ENCODE peak calls at places on chromosomes 12 and 14, in six cellular contexts. One of them, this sample, is unnamed.

GRCh38 chr14:34633697-34634096 is 3.7 kb upstream of the SNX6 start:
- DNase-seq in CD8-positive, alpha-beta T cell: no peak
- DNase-seq in stomach: no peak
- DNase-seq in RWPE1: no peak
- DNase-seq in psoas muscle: no peak
- DNase-seq in astrocyte of the cerebellum: no peak
- DNase-seq in this sample: no peak

GRCh38 chr14:104650057-104650980 is 39.1 kb upstream of the INF2 start:
- DNase-seq in CD8-positive, alpha-beta T cell: peak; percentile 84
- DNase-seq in psoas muscle: peak; percentile 79
- DNase-seq in RWPE1: peak; percentile 73
- DNase-seq in astrocyte of the cerebellum: peak; percentile 11
- DNase-seq in stomach: peak; percentile 69
- DNase-seq in this sample: peak; percentile 56

GRCh38 chr14:64329149-64329548 is 35.0 kb upstream of the ESR2 start:
- DNase-seq in RWPE1: no peak
- DNase-seq in stomach: no peak
- DNase-seq in astrocyte of the cerebellum: no peak
- DNase-seq in psoas muscle: no peak
- DNase-seq in CD8-positive, alpha-beta T cell: no peak
- DNase-seq in this sample: no peak

GRCh38 chr12:89977356-89978185 is 268.9 kb upstream of the ATP2B1 start:
- DNase-seq in astrocyte of the cerebellum: no peak
- DNase-seq in RWPE1: no peak
- DNase-seq in psoas muscle: no peak
- DNase-seq in CD8-positive, alpha-beta T cell: no peak
- DNase-seq in stomach: no peak
- DNase-seq in this sample: no peak

GRCh38 chr12:130181211-130181610 is 18.9 kb downstream of the FZD10 start:
- DNase-seq in CD8-positive, alpha-beta T cell: no peak
- DNase-seq in stomach: no peak
- DNase-seq in psoas muscle: no peak
- DNase-seq in RWPE1: no peak
- DNase-seq in astrocyte of the cerebellum: no peak
- DNase-seq in this sample: no peak

GRCh38 chr12:102891756-102892155 is 25.3 kb downstream of the PAH start:
- DNase-seq in RWPE1: no peak
- DNase-seq in astrocyte of the cerebellum: no peak
- DNase-seq in CD8-positive, alpha-beta T cell: no peak
- DNase-seq in psoas muscle: no peak
- DNase-seq in stomach: no peak
- DNase-seq in this sample: no peak

GRCh38 chr14:67413806-67414769 is 2.1 kb upstream of the PLEK2 start:
- DNase-seq in RWPE1: peak; percentile 81
- DNase-seq in CD8-positive, alpha-beta T cell: no peak
- DNase-seq in astrocyte of the cerebellum: peak; percentile 34
- DNase-seq in psoas muscle: no peak
- DNase-seq in stomach: no peak
- DNase-seq in this sample: peak; percentile 85

GRCh38 chr12:117699575-117699974 is 269.2 kb downstream of the KSR2 start:
- DNase-seq in psoas muscle: no peak
- DNase-seq in astrocyte of the cerebellum: no peak
- DNase-seq in RWPE1: no peak
- DNase-seq in CD8-positive, alpha-beta T cell: no peak
- DNase-seq in stomach: no peak
- DNase-seq in this sample: no peak

GRCh38 chr14:55730602-55731001 is 150.6 kb downstream of the KTN1 start:
- DNase-seq in psoas muscle: no peak
- DNase-seq in RWPE1: no peak
- DNase-seq in astrocyte of the cerebellum: no peak
- DNase-seq in stomach: no peak
- DNase-seq in CD8-positive, alpha-beta T cell: no peak
- DNase-seq in this sample: no peak

GRCh38 chr12:52627395-52628110 is 9.2 kb upstream of the KRT73 start:
- DNase-seq in RWPE1: no peak
- DNase-seq in astrocyte of the cerebellum: no peak
- DNase-seq in stomach: no peak
- DNase-seq in psoas muscle: no peak
- DNase-seq in CD8-positive, alpha-beta T cell: peak; percentile 36
- DNase-seq in this sample: no peak

GRCh38 chr12:51540996-51541395 is 50.0 kb upstream of the SCN8A start:
- DNase-seq in astrocyte of the cerebellum: no peak
- DNase-seq in RWPE1: no peak
- DNase-seq in CD8-positive, alpha-beta T cell: no peak
- DNase-seq in psoas muscle: no peak
- DNase-seq in stomach: no peak
- DNase-seq in this sample: no peak

GRCh38 chr14:23252420-23253333 is 14.9 kb downstream of the RNF212B start:
- DNase-seq in stomach: no peak
- DNase-seq in astrocyte of the cerebellum: no peak
- DNase-seq in RWPE1: no peak
- DNase-seq in psoas muscle: no peak
- DNase-seq in CD8-positive, alpha-beta T cell: no peak
- DNase-seq in this sample: no peak

GRCh38 chr12:124732275-124733075 is 131.2 kb downstream of the SCARB1 start:
- DNase-seq in RWPE1: no peak
- DNase-seq in CD8-positive, alpha-beta T cell: no peak
- DNase-seq in stomach: no peak
- DNase-seq in psoas muscle: no peak
- DNase-seq in astrocyte of the cerebellum: no peak
- DNase-seq in this sample: no peak

GRCh38 chr12:91854725-91855124 is 290.9 kb downstream of the BTG1 start:
- DNase-seq in stomach: no peak
- DNase-seq in astrocyte of the cerebellum: no peak
- DNase-seq in CD8-positive, alpha-beta T cell: no peak
- DNase-seq in psoas muscle: no peak
- DNase-seq in RWPE1: no peak
- DNase-seq in this sample: peak; percentile 26

GRCh38 chr14:24372701-24373416 is 4.9 kb downstream of the NFATC4 start:
- DNase-seq in RWPE1: no peak
- DNase-seq in astrocyte of the cerebellum: no peak
- DNase-seq in CD8-positive, alpha-beta T cell: no peak
- DNase-seq in psoas muscle: peak; percentile 63
- DNase-seq in stomach: peak; percentile 7
- DNase-seq in this sample: peak; percentile 57

GRCh38 chr12:106673151-106673550 is 90.3 kb downstream of the RFX4 start:
- DNase-seq in stomach: no peak
- DNase-seq in CD8-positive, alpha-beta T cell: no peak
- DNase-seq in RWPE1: no peak
- DNase-seq in psoas muscle: no peak
- DNase-seq in astrocyte of the cerebellum: no peak
- DNase-seq in this sample: no peak

GRCh38 chr14:104228221-104228620 is 89.8 kb downstream of the KIF26A start:
- DNase-seq in psoas muscle: peak; percentile 15
- DNase-seq in CD8-positive, alpha-beta T cell: no peak
- DNase-seq in RWPE1: no peak
- DNase-seq in stomach: no peak
- DNase-seq in astrocyte of the cerebellum: no peak
- DNase-seq in this sample: no peak

GRCh38 chr12:92393504-92393903 is 247.9 kb upstream of the BTG1 start:
- DNase-seq in psoas muscle: no peak
- DNase-seq in astrocyte of the cerebellum: no peak
- DNase-seq in RWPE1: no peak
- DNase-seq in CD8-positive, alpha-beta T cell: no peak
- DNase-seq in stomach: no peak
- DNase-seq in this sample: peak; percentile 13

GRCh38 chr14:53401646-53402045 is 248.5 kb upstream of the DDHD1 start:
- DNase-seq in CD8-positive, alpha-beta T cell: no peak
- DNase-seq in stomach: no peak
- DNase-seq in psoas muscle: no peak
- DNase-seq in astrocyte of the cerebellum: no peak
- DNase-seq in RWPE1: no peak
- DNase-seq in this sample: no peak

GRCh38 chr14:102774391-102775153 is 2.7 kb upstream of the TRAF3 start:
- DNase-seq in psoas muscle: no peak
- DNase-seq in stomach: peak; percentile 57
- DNase-seq in RWPE1: peak; percentile 61
- DNase-seq in CD8-positive, alpha-beta T cell: peak; percentile 67
- DNase-seq in astrocyte of the cerebellum: peak; percentile 69
- DNase-seq in this sample: peak; percentile 75
- TF ChIP-seq CTCF in psoas muscle: peak; percentile 66
- TF ChIP-seq CTCF in stomach: peak; percentile 54
- TF ChIP-seq CTCF in RWPE1: peak; percentile 68
- TF ChIP-seq CTCF in CD8-positive, alpha-beta T cell: peak; percentile 67
- TF ChIP-seq CTCF in astrocyte of the cerebellum: peak; percentile 93
- TF ChIP-seq CTCF in this sample: peak; percentile 59

DNA sequence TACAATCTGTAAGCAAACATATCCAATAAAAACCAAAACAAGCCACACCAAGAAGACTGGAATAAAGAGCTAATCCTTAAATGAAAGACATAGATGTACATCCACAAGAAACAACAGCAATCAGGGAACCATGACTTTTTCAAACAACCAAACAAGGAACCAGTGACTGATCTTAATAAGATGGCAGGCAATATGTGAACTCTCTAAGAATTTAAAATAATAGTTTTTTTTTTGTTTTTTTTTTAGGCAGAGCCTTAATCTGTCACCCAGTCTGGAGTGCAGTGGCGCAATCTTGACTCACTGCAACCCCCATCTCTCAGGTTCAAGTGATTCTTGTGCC is 52.9 kb upstream of the CAPRIN2 start:
- DNase-seq in RWPE1: no peak
- DNase-seq in stomach: no peak
- DNase-seq in psoas muscle: no peak
- DNase-seq in CD8-positive, alpha-beta T cell: no peak
- DNase-seq in astrocyte of the cerebellum: no peak
- DNase-seq in this sample: no peak
- TF ChIP-seq CTCF in RWPE1: peak; percentile 24
- TF ChIP-seq CTCF in stomach: no peak
- TF ChIP-seq CTCF in psoas muscle: peak; percentile 0
- TF ChIP-seq CTCF in CD8-positive, alpha-beta T cell: no peak
- TF ChIP-seq CTCF in astrocyte of the cerebellum: no peak
- TF ChIP-seq CTCF in this sample: no peak

GRCh38 chr12:53996188-53996885 is 3.6 kb upstream of the HOXC9 start:
- DNase-seq in psoas muscle: no peak
- DNase-seq in astrocyte of the cerebellum: no peak
- DNase-seq in stomach: no peak
- DNase-seq in CD8-positive, alpha-beta T cell: no peak
- DNase-seq in RWPE1: no peak
- DNase-seq in this sample: no peak
- TF ChIP-seq CTCF in psoas muscle: no peak
- TF ChIP-seq CTCF in astrocyte of the cerebellum: no peak
- TF ChIP-seq CTCF in stomach: no peak
- TF ChIP-seq CTCF in CD8-positive, alpha-beta T cell: no peak
- TF ChIP-seq CTCF in RWPE1: no peak
- TF ChIP-seq CTCF in this sample: no peak

DNA sequence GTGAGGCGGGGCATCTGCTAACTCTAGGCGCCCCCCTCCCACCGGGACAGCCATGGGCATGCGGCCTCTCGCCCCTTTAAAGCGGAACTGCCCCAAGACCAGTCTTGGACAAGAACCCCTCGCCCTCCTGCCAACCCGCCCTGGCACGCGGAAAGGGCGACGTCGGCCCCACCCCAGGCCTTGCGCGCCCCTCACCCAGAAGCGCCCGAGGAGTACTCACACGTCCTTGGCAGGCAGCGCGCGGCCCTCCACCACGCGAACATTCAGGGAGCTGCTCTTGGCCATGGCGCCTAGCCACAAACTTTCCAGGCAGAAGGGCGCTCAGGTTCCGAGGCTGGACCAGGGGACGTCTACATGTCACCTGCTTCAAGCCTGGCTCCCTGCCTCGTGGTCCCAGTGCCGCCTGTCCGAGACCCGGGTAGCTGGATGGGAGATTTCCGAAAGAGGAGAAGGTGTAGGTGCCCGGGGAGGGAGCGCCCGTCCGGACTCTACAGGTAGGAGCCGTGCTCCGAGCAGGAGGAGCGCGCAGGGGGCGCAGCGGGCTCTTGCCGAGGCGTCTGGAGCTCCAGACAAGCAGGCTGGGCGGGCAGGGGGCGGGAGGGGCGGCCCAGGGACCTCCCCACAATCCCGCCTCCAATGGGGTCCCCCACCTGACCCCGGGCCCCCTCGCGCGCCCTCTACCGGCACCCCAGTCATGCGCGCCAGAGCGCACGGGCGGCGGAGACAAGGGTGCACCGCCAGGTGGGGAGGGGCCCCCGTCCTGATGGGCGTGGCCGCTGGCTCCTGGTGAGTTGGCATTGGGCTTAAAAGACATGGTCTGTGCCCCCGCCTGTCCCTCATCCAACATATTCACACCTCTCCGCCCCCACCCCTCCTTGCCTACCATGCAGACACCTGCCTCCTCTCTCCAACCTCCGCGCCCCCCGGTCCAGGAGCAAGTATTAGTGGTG is at the start of gene RASAL1:
- DNase-seq in CD8-positive, alpha-beta T cell: peak; percentile 59
- DNase-seq in astrocyte of the cerebellum: no peak
- DNase-seq in psoas muscle: no peak
- DNase-seq in RWPE1: peak; percentile 67
- DNase-seq in stomach: peak; percentile 79
- DNase-seq in this sample: peak; percentile 52
- TF ChIP-seq CTCF in CD8-positive, alpha-beta T cell: peak; percentile 54
- TF ChIP-seq CTCF in astrocyte of the cerebellum: no peak
- TF ChIP-seq CTCF in psoas muscle: no peak
- TF ChIP-seq CTCF in RWPE1: no peak
- TF ChIP-seq CTCF in stomach: no peak
- TF ChIP-seq CTCF in this sample: peak; percentile 47

This sample was measured in MCF 10A.